ENCODE peak calls at places on chromosomes 7 and 10, in four cellular contexts. D, Q, O and K are unnamed samples.

GRCh38 chr10:83983578-83984255 is 155.6 kb upstream of the GHITM start:
- DNase-seq in Q (peak; percentile 5), O (no peak), D (peak; percentile 42), K (peak; percentile 64)

GRCh38 chr10:34437897-34438296 is 377.2 kb downstream of the PARD3 start:
- DNase-seq in Q (no peak), D (no peak), O (no peak), K (no peak)

GRCh38 chr10:5897504-5897903 is 7.5 kb downstream of the FBH1 start:
- DNase-seq in D (no peak), O (no peak), Q (no peak), K (no peak)

GRCh38 chr10:114825513-114826253 is 4.1 kb downstream of the FHIP2A start:
- DNase-seq in Q (peak; percentile 19), D (no peak), O (no peak), K (peak; percentile 64)

GRCh38 chr7:101212014-101212413 is 5.4 kb downstream of the PLOD3 start:
- DNase-seq in Q (no peak), O (no peak), D (no peak), K (no peak)

GRCh38 chr7:31957756-31958155 is 112.5 kb downstream of the PDE1C start:
- DNase-seq in Q (no peak), D (no peak), O (no peak), K (no peak)

GRCh38 chr10:103757531-103758293 is 97.7 kb downstream of the SH3PXD2A start:
- DNase-seq in D (peak; percentile 72), Q (peak; percentile 81), O (no peak), K (peak; percentile 80)

GRCh38 chr10:6023661-6024333 is 38.4 kb downstream of the IL2RA start:
- DNase-seq in D (no peak), O (no peak), Q (no peak), K (no peak)

GRCh38 chr10:32946108-32946507 is 11.9 kb downstream of the ITGB1 start:
- DNase-seq in Q (no peak), O (no peak), D (no peak), K (no peak)

GRCh38 chr7:21869785-21870402 is 75.8 kb downstream of the CDCA7L start:
- DNase-seq in Q (peak; percentile 14), D (no peak), O (no peak), K (no peak)

GRCh38 chr10:126872768-126873167 is 32.5 kb upstream of the DOCK1 start:
- DNase-seq in D (peak; percentile 5), O (no peak), Q (no peak), K (no peak)

GRCh38 chr7:64494912-64495461 is 67.9 kb downstream of the ZNF680 start:
- DNase-seq in O (peak; percentile 22), Q (no peak), D (no peak), K (no peak)

GRCh38 chr10:71835671-71836593 is 15.1 kb downstream of the PSAP start:
- DNase-seq in D (no peak), O (peak; percentile 55), Q (no peak), K (peak; percentile 88)

GRCh38 chr7:131071786-131072504 is 255.7 kb upstream of the MKLN1 start:
- DNase-seq in D (no peak), Q (peak; percentile 46), O (peak; percentile 69), K (peak; percentile 96)

GRCh38 chr10:72001026-72001380 is 36.8 kb downstream of the CHST3 start:
- DNase-seq in Q (no peak), D (no peak), O (no peak), K (peak; percentile 17)

GRCh38 chr7:1339611-1340010 is 106.9 kb downstream of the UNCX start:
- DNase-seq in O (no peak), Q (no peak), D (no peak), K (no peak)

GRCh38 chr10:77613476-77614130 is 24.0 kb downstream of the KCNMA1 start:
- DNase-seq in O (no peak), D (no peak), Q (no peak), K (no peak)

GRCh38 chr7:147811923-147812322 is 778.6 kb upstream of the C7orf33 start:
- DNase-seq in O (no peak), Q (no peak), D (no peak), K (no peak)

GRCh38 chr7:47427046-47427643 is 154.8 kb downstream of the TNS3 start:
- DNase-seq in O (no peak), Q (no peak), D (no peak), K (peak; percentile 11)

GRCh38 chr10:114319406-114320248 is 80.6 kb downstream of the VWA2 start:
- DNase-seq in D (no peak), Q (no peak), O (no peak), K (no peak)

GRCh38 chr10:85420501-85421191 is 945.9 kb downstream of the GRID1 start:
- DNase-seq in Q (no peak), D (no peak), O (no peak), K (no peak)

GRCh38 chr10:77805676-77806075 is 120.9 kb downstream of the DLG5 start:
- DNase-seq in O (no peak), D (no peak), Q (no peak), K (no peak)

GRCh38 chr7:36906448-36906847 is 182.2 kb upstream of the AOAH start:
- DNase-seq in O (no peak), D (no peak), Q (no peak), K (no peak)

GRCh38 chr10:62079885-62080559 is 178.5 kb downstream of the ARID5B start:
- DNase-seq in O (no peak), D (no peak), Q (no peak), K (no peak)
- TF ChIP-seq POLR2A in O (no peak), D (no peak), Q (no peak), K (no peak)

DNA sequence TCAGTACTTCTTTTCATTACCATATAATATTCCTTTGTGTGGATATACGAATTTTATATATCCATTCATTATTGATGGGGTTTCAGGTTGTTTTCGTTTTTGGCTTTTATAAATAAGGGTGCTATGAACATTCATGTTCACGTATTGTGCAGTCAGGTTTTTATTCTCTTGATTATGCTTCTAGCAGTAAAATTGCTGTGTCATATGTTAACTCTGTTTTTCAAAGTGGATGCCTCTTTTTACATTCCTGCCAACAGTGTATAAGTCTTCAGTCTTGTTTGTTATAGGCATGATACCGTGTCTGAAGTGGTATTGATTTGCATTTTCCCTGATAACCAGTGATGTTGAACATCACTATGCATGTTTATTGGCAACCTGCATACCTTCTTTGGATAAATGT is 127.1 kb upstream of the CNTNAP2 start:
- DNase-seq in D (no peak), Q (no peak), O (no peak), K (no peak)
- TF ChIP-seq POLR2A in D (no peak), Q (no peak), O (no peak), K (no peak)

GRCh38 chr7:27096756-27097514 is 1.1 kb upstream of the HOXA1 start:
- DNase-seq in O (peak; percentile 56), Q (no peak), D (no peak), K (peak; percentile 53)

GRCh38 chr7:27094304-27095049 is 1.3 kb downstream of the HOXA1 start:
- DNase-seq in D (no peak), Q (no peak), O (no peak), K (no peak)

GRCh38 chr7:27097686-27098492 is 2.1 kb upstream of the HOXA1 start:
- DNase-seq in D (no peak), Q (no peak), O (no peak), K (peak; percentile 58)

GRCh38 chr7:27095050-27095896 is 527 bp downstream of the HOXA1 start:
- DNase-seq in O (no peak), D (no peak), Q (no peak), K (no peak)

DNA sequence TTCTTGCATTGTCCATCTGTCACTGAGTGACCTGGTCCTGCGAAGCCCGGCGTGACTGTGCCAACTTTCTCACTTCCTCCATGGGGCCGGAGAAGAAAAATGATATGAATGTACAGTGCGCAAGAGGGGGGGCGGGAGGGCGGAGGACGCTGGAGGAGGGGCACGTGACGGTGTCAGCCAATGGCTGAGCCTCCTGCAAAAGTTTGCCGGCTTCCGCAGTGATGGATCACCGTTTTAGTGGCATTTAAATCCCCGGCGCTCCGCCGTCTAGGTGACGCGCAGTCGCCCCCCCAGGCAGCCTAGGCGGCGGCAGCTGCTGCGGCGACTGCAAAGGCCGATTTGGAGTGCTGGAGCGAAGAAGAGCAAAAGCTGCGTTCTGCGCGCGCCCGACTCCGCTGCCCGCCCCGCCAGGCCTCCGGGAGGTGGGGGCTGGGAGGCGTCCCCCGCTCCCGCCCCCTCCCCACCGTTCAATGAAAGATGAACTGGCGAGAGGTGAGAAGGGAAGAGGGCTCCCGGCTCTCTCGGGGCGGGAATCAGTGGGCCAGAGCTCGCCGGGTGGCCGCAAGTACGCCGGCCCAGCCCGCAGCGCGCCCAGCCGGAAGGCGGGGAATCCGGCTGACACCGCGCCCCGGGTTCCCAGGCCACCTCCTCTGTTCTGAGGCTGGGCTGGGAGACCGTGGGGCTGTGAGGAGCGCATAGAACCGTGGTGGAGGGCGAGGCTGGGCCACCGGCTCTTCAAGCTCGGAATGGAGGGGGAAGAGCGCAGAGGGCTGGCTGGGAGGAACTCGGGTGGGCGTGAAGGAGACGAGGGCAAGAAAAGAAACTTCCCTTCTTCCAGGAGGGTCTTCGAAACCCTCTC is at the start of gene HOXA1:
- DNase-seq in D (peak; percentile 100), O (peak; percentile 75), Q (peak; percentile 91), K (peak; percentile 95)
- TF ChIP-seq POLR2A in D (peak; percentile 95), O (no peak), Q (peak; percentile 61), K (peak; percentile 92)

DNA sequence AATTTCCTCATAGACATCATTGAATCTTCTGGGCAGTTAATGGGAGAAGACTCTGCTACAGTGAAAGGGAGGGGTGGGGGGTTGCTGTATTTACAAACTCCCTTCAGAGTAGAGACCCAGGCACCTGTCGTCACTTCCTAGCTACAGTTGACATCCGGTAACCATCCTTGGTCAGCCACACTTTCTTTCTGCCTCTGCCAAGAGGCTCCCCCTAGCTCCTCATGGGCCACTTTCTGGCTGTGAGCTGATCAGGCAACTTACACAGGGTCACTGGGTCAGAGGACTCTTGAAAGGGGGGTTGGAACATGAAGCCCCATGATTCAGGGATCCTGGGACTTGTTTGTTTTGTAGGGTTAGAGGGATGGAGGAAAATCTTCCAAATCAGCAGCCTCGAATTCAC is 1.2 kb downstream of the TECPR1 start:
- DNase-seq in D (no peak), O (no peak), Q (no peak), K (peak; percentile 35)
- TF ChIP-seq POLR2A in D (no peak), O (no peak), Q (no peak), K (no peak)

GRCh38 chr10:96124230-96125141 is 5.6 kb upstream of the ZNF518A start:
- DNase-seq in D (peak; percentile 62), O (no peak), Q (peak; percentile 80), K (peak; percentile 37)
- TF ChIP-seq POLR2A in D (peak; percentile 18), O (no peak), Q (peak; percentile 43), K (no peak)

GRCh38 chr10:80471009-80471408 is 16.9 kb downstream of the TSPAN14 start:
- DNase-seq in O (no peak), D (no peak), Q (no peak), K (no peak)

GRCh38 chr10:80471715-80472233 is 17.7 kb downstream of the TSPAN14 start:
- DNase-seq in Q (no peak), D (peak; percentile 50), O (no peak), K (no peak)

GRCh38 chr10:80473692-80474596 is 19.8 kb downstream of the TSPAN14 start:
- DNase-seq in D (no peak), O (no peak), Q (no peak), K (no peak)

GRCh38 chr10:80473096-80473657 is 19.1 kb downstream of the TSPAN14 start:
- DNase-seq in Q (no peak), D (no peak), O (no peak), K (no peak)

GRCh38 chr10:80472234-80473095 is 18.4 kb downstream of the TSPAN14 start:
- DNase-seq in Q (peak; percentile 52), O (no peak), D (peak; percentile 59), K (peak; percentile 57)
- TF ChIP-seq POLR2A in Q (no peak), O (no peak), D (no peak), K (no peak)